ENCODE peak calls at places on chromosomes 12 and 14, in six cellular contexts. L is AML-193; Z is AG04449; Y is CD4-positive, CD25-positive, alpha-beta regulatory T cell; J is lung; I is ascending aorta. V is an unnamed sample.

GRCh38 chr12:2692156-2692555 is 102.6 kb upstream of the FKBP4 start:
- DNase-seq in L (no peak), Z (no peak), Y (no peak), J (peak), I (no peak), V (no peak)

GRCh38 chr12:96401061-96401871 is 1.0 kb upstream of the CDK17 start:
- DNase-seq in L (peak), Z (peak), Y (no peak), J (no peak), I (no peak), V (peak)

GRCh38 chr12:24530689-24531088 is 418.2 kb downstream of the BCAT1 start:
- DNase-seq in L (no peak), Z (no peak), Y (no peak), J (no peak), I (no peak), V (no peak)

GRCh38 chr12:117151195-117152031 is 38.9 kb downstream of the FBXO21 start:
- DNase-seq in L (peak), Z (no peak), Y (no peak), J (peak), I (no peak), V (peak)

GRCh38 chr12:8781326-8781725 is 41.1 kb upstream of the A2ML1 start:
- DNase-seq in L (no peak), Z (no peak), Y (no peak), J (no peak), I (no peak), V (no peak)

GRCh38 chr14:71593966-71594365 is 338.3 kb upstream of the RGS6 start:
- DNase-seq in L (no peak), Z (no peak), Y (no peak), J (no peak), I (no peak), V (no peak)

GRCh38 chr12:51217133-51217967 is 512 bp downstream of the POU6F1 start:
- DNase-seq in L (no peak), Z (no peak), Y (peak), J (peak), I (no peak), V (no peak)

GRCh38 chr12:53197011-53197640 is 9.9 kb downstream of the ITGB7 start:
- DNase-seq in L (no peak), Z (no peak), Y (no peak), J (no peak), I (no peak), V (no peak)

GRCh38 chr12:50055831-50056628 is 1.4 kb upstream of the ASIC1 start:
- DNase-seq in L (peak), Z (no peak), Y (peak), J (peak), I (no peak), V (peak)

GRCh38 chr14:80927385-80927989 is 14.1 kb downstream of the CEP128 start:
- DNase-seq in L (no peak), Z (no peak), Y (no peak), J (no peak), I (no peak), V (no peak)

GRCh38 chr14:65927871-65928270 is 515.3 kb downstream of the FUT8 start:
- DNase-seq in L (no peak), Z (no peak), Y (peak), J (no peak), I (no peak), V (no peak)

GRCh38 chr14:54712371-54712998 is 145.6 kb downstream of the SAMD4A start:
- DNase-seq in L (no peak), Z (no peak), Y (no peak), J (no peak), I (no peak), V (peak)

GRCh38 chr12:3732901-3733300 is 20.0 kb downstream of the CRACR2A start:
- DNase-seq in L (no peak), Z (no peak), Y (no peak), J (peak), I (no peak), V (no peak)

GRCh38 chr12:15122349-15122748 is 98.9 kb downstream of the RERG start:
- DNase-seq in L (no peak), Z (no peak), Y (no peak), J (no peak), I (no peak), V (no peak)

GRCh38 chr12:130157998-130158774 is 4.1 kb upstream of the FZD10 start:
- DNase-seq in L (no peak), Z (no peak), Y (no peak), J (no peak), I (no peak), V (no peak)

GRCh38 chr14:32028599-32028998 is 48.5 kb upstream of the ARHGAP5 start:
- DNase-seq in L (no peak), Z (no peak), Y (no peak), J (no peak), I (no peak), V (peak)

GRCh38 chr12:24760606-24761378 is 188.1 kb downstream of the BCAT1 start:
- DNase-seq in L (no peak), Z (no peak), Y (no peak), J (no peak), I (no peak), V (no peak)

GRCh38 chr12:123270380-123271181 is 1.1 kb downstream of the CDK2AP1 start:
- DNase-seq in L (no peak), Z (no peak), Y (no peak), J (no peak), I (no peak), V (peak)

GRCh38 chr14:56176530-56176929 is 58.3 kb downstream of the PELI2 start:
- DNase-seq in L (no peak), Z (no peak), Y (no peak), J (no peak), I (no peak), V (no peak)

GRCh38 chr14:63663428-63664142 is 21.9 kb upstream of the WDR89 start:
- DNase-seq in L (no peak), Z (no peak), Y (no peak), J (no peak), I (no peak), V (no peak)

GRCh38 chr12:124833693-124834122 is 30.0 kb downstream of the SCARB1 start:
- DNase-seq in L (no peak), Z (no peak), Y (no peak), J (no peak), I (no peak), V (no peak)

GRCh38 chr14:96225745-96226151 is 21.1 kb downstream of the BDKRB2 start:
- DNase-seq in L (no peak), Z (peak), Y (no peak), J (no peak), I (no peak), V (peak)

GRCh38 chr14:38255673-38256357 is at the start of gene CLEC14A:
- DNase-seq in L (no peak), Z (no peak), Y (no peak), J (peak), I (no peak), V (peak)

GRCh38 chr14:95044463-95045254 is 112.7 kb downstream of the DICER1 start:
- DNase-seq in L (no peak), Z (no peak), Y (no peak), J (no peak), I (no peak), V (no peak)

GRCh38 chr14:41130274-41130673 is 476.4 kb upstream of the LRFN5 start:
- DNase-seq in L (no peak), Z (no peak), Y (no peak), J (no peak), I (no peak), V (no peak)

GRCh38 chr14:60509438-60510253 is 700 bp downstream of the SIX6 start:
- DNase-seq in L (no peak), Z (no peak), Y (no peak), J (no peak), I (no peak), V (no peak)

GRCh38 chr12:111687255-111687654 is 1.4 kb downstream of the ACAD10 start:
- DNase-seq in L (no peak), Z (no peak), Y (no peak), J (no peak), I (no peak), V (no peak)

GRCh38 chr12:32906407-32907165 is 10.0 kb upstream of the PKP2 start:
- DNase-seq in L (no peak), Z (no peak), Y (no peak), J (no peak), I (no peak), V (no peak)

GRCh38 chr14:65156568-65157366 is 54.5 kb upstream of the MAX start:
- DNase-seq in L (no peak), Z (no peak), Y (no peak), J (peak), I (no peak), V (peak)

GRCh38 chr12:9866786-9867379 is 2.3 kb downstream of the CLEC2B start:
- DNase-seq in L (peak), Z (no peak), Y (no peak), J (no peak), I (no peak), V (no peak)

GRCh38 chr14:63249112-63249511 is 44.9 kb downstream of the RHOJ start:
- DNase-seq in L (no peak), Z (no peak), Y (no peak), J (no peak), I (no peak), V (peak)

GRCh38 chr14:99541677-99542470 is 60.7 kb downstream of the CCNK start:
- DNase-seq in L (no peak), Z (no peak), Y (no peak), J (no peak), I (no peak), V (no peak)

GRCh38 chr14:105880616-105881015 is 354.2 kb downstream of the TMEM121 start:
- DNase-seq in L (no peak), Z (no peak), Y (no peak), J (no peak), I (no peak), V (no peak)